ENCODE peak calls at places on chromosome 20, in four cellular contexts. G is SW480; Z is stimulated activated CD4-positive, alpha-beta T cell treated with anti-CD3 and anti-CD28 coated beads, Interleukin-1b, Interleukin-23, amount 100 ng/mL, for 4 hours; K is SW 1271. C is an unnamed sample.

GRCh38 chr20:24771651-24772061 is 177.4 kb upstream of the CST7 start:
- DNase-seq in G (no peak), K (no peak), Z (no peak), C (no peak)

GRCh38 chr20:56808732-56809131 is 179.6 kb downstream of the TFAP2C start:
- DNase-seq in Z (no peak), G (peak), K (no peak), C (no peak)

GRCh38 chr20:39861381-39861780 is 827.7 kb downstream of the MAFB start:
- DNase-seq in Z (no peak), G (peak), K (no peak), C (no peak)

GRCh38 chr20:39264506-39265172 is 302.5 kb downstream of the DHX35 start:
- DNase-seq in Z (peak), G (peak), K (peak), C (peak)

GRCh38 chr20:62318411-62319345 is 15.9 kb downstream of the ADRM1 start:
- DNase-seq in K (no peak), Z (no peak), G (no peak), C (no peak)

GRCh38 chr20:61898405-61898804 is 167.3 kb downstream of the TAF4 start:
- DNase-seq in G (no peak), Z (no peak), K (no peak), C (no peak)

GRCh38 chr20:52118696-52119095 is 72.9 kb downstream of the ZFP64 start:
- DNase-seq in Z (no peak), K (no peak), G (no peak), C (no peak)

GRCh38 chr20:50681359-50682064 is 9.8 kb downstream of the RIPOR3 start:
- DNase-seq in K (no peak), G (no peak), Z (no peak), C (no peak)

C was measured in keratinocyte.